ENCODE peak calls at places on chromosomes 1 and 21, in five cellular contexts. V, O, D, B and P are unnamed samples.

GRCh38 chr1:8419172-8419571 is 101.3 kb downstream of the SLC45A1 start:
- DNase-seq in B (no peak), V (no peak), D (peak; percentile 71), O (no peak), P (no peak)

GRCh38 chr1:107865627-107866026 is 99.4 kb downstream of the VAV3 start:
- DNase-seq in V (no peak), O (no peak), D (no peak), B (no peak), P (no peak)

GRCh38 chr1:235063068-235063765 is 65.4 kb downstream of the TOMM20 start:
- DNase-seq in B (no peak), V (no peak), D (no peak), O (peak; percentile 55), P (no peak)

GRCh38 chr1:20732071-20732587 is 374 bp downstream of the SH2D5 start:
- DNase-seq in B (peak; percentile 61), V (peak; percentile 84), D (peak; percentile 86), O (peak; percentile 25), P (peak; percentile 86)

GRCh38 chr1:28508435-28508754 is 2.6 kb downstream of the RCC1 start:
- DNase-seq in D (peak; percentile 48), O (no peak), V (peak; percentile 30), B (no peak), P (no peak)

GRCh38 chr1:110675060-110675791 is 486 bp upstream of the KCNA3 start:
- DNase-seq in V (no peak), B (no peak), D (no peak), O (no peak), P (no peak)

GRCh38 chr1:201396859-201397464 is 2.2 kb downstream of the LAD1 start:
- DNase-seq in B (no peak), D (no peak), V (no peak), O (no peak), P (peak; percentile 90)

GRCh38 chr1:226572325-226572726 is 23.8 kb downstream of the STUM start:
- DNase-seq in O (no peak), D (no peak), B (no peak), V (no peak), P (no peak)

GRCh38 chr21:32481875-32482408 is 69.4 kb downstream of the EVA1C start:
- DNase-seq in D (no peak), O (no peak), V (no peak), B (peak; percentile 1), P (no peak)
- H3K4me3 ChIP-seq in D (no peak overlapping the region), O (no peak overlapping the region), V (no peak overlapping the region), B (no peak overlapping the region), P (no peak overlapping the region)

GRCh38 chr1:93847811-93848288 is 31.2 kb downstream of the DNTTIP2 start:
- DNase-seq in B (peak; percentile 72), V (peak; percentile 62), D (peak; percentile 89), O (peak; percentile 48), P (peak; percentile 61)

GRCh38 chr1:93848352-93848883 is 30.6 kb downstream of the DNTTIP2 start:
- DNase-seq in B (no peak), V (no peak), D (no peak), O (no peak), P (no peak)

GRCh38 chr1:93851327-93851712 is 27.7 kb downstream of the DNTTIP2 start:
- DNase-seq in V (no peak), B (no peak), D (no peak), O (no peak), P (no peak)

GRCh38 chr1:93846929-93847810 is 31.8 kb downstream of the DNTTIP2 start:
- DNase-seq in O (peak; percentile 82), V (peak; percentile 91), D (peak; percentile 92), B (peak; percentile 89), P (peak; percentile 84)

DNA sequence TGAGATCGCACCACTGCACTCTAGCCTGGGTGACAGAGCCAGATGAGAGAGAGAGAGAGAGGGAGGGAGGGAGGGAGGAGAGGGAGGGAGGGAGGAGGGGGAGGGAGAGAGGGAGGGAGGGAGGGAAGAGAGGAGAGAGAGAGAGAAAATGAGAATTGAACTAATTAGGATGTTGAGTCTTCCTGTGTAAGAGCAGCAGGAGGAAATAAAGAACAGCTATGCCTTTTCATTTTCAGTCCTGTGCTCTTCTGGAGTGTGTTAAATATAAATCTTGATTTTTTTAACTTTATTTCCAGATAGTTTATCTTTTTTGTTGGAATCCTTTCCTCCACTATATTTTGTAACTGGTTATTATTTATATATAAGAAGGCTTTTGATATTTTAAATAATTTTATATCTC is 27.1 kb downstream of the DNTTIP2 start:
- DNase-seq in D (no peak), B (no peak), O (no peak), V (no peak), P (no peak)
- H3K4me1 ChIP-seq in D (no peaks in the 10 kb centered on the region), B (no peaks in the 10 kb centered on the region), O (no peaks in the 10 kb centered on the region), V (no peaks in the 10 kb centered on the region), P (peaks cover 7% of the 10 kb centered on the region)

GRCh38 chr21:34158866-34159616 is 85.7 kb downstream of the MRPS6 start:
- DNase-seq in B (no peak), D (no peak), V (no peak), O (no peak), P (no peak)
- H3K9me3 ChIP-seq in B (peaks cover 8% of the 10 kb centered on the region), D (peaks cover under 1% of the 10 kb centered on the region), V (no peaks in the 10 kb centered on the region), O (no peaks in the 10 kb centered on the region), P (peaks cover 2% of the 10 kb centered on the region)

GRCh38 chr1:156657971-156658319 is 16.0 kb downstream of the BCAN start:
- DNase-seq in V (no peak), B (no peak), D (no peak), O (peak; percentile 37), P (no peak)

GRCh38 chr1:156658496-156658895 is 16.6 kb downstream of the BCAN start:
- DNase-seq in B (no peak), O (no peak), V (no peak), D (no peak), P (no peak)

GRCh38 chr1:156655904-156656516 is 14.1 kb downstream of the BCAN start:
- DNase-seq in V (no peak), O (no peak), B (no peak), D (no peak), P (no peak)

GRCh38 chr1:156656779-156657160 is 14.9 kb downstream of the BCAN start:
- DNase-seq in V (no peak), D (no peak), O (no peak), B (peak; percentile 41), P (no peak)

DNA sequence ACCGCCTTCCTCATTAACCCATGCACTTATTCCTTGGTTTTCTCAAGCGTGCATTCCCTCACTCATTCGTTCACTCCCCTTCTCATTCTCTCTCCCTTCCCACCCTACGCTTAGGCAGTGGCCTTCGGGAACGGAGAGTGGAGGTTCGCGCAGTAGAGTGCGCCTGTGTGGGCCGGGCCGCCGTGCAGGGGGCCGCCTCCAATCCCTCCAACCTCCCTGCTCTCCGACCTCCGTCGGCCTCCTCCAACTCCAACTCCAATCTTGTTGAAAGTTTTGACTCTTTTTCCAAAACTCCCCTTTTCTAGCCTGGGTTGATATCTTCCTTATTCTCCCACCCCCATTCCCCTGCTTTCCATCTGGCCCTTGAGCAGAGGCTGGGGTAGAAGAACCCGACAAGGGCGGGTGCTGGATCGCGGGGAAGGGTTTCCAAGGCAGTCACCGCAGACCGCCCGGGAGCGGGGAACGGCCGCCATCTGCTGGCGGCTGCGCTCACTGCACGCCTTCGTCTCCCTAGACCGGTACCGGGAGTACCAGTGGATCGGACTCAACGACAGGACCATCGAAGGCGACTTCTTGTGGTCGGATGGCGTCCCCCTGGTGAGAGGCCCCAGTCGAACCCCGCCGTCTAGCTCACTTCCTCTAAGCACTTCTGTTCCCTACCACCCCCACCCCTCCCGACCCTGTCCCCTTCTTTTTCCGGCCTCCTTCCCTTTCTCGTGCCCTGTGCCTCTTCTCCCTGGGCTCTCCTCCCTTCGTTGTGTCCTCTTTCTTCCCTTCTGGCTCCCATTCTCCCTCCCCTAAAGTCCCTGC is 15.4 kb downstream of the BCAN start:
- DNase-seq in O (peak; percentile 67), D (peak; percentile 78), V (peak; percentile 76), B (peak; percentile 88), P (no peak)
- H3K4me3 ChIP-seq in O (peak overlapping the region; percentile 32), D (peak overlapping the region; percentile 39), V (no peak overlapping the region), B (peak overlapping the region; percentile 30), P (no peak overlapping the region)

DNA sequence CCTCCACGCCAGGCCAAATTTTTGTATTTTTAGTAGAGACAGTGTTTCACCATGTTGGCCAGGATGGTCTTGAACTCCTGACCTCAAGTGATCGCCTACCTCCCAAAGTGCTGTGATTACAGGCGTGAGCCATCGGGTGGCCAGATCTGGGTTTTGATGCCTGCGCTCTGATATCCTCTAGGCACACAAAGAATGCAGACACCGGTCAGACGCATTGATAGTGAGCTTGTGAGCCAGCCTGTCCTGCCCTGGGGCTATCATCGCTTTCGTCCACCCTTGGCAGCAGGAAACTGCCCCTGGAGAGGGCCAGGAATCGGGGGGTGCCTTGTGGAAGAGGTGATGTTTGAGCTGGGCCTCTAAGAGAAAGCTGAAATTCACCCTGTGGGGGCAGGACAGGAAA is 4.0 kb downstream of the FBLIM1 start:
- DNase-seq in O (no peak), V (no peak), B (no peak), D (no peak), P (no peak)
- H3K4me1 ChIP-seq in O (no peaks in the 10 kb centered on the region), V (peaks cover 32% of the 10 kb centered on the region), B (no peaks in the 10 kb centered on the region), D (peaks cover 24% of the 10 kb centered on the region), P (peaks cover 47% of the 10 kb centered on the region)

GRCh38 chr1:248243204-248243603 is 12.0 kb downstream of the OR2M4 start:
- DNase-seq in O (peak; percentile 80), B (no peak), V (no peak), D (peak; percentile 61), P (no peak)
- H3K9me3 ChIP-seq in O (no peaks in the 10 kb centered on the region), B (no peaks in the 10 kb centered on the region), V (no peaks in the 10 kb centered on the region), D (no peaks in the 10 kb centered on the region), P (no peaks in the 10 kb centered on the region)

GRCh38 chr1:244395965-244396364 is 55.7 kb downstream of the ADSS2 start:
- DNase-seq in V (no peak), B (no peak), O (no peak), D (no peak), P (no peak)

GRCh38 chr1:244403431-244403830 is 48.3 kb downstream of the ADSS2 start:
- DNase-seq in V (no peak), D (no peak), O (no peak), B (no peak), P (no peak)

GRCh38 chr1:244397086-244397485 is 54.6 kb downstream of the ADSS2 start:
- DNase-seq in B (no peak), V (no peak), O (no peak), D (no peak), P (no peak)

GRCh38 chr1:244406337-244406736 is 45.4 kb downstream of the ADSS2 start:
- DNase-seq in O (peak; percentile 92), B (no peak), D (no peak), V (no peak), P (no peak)

DNA sequence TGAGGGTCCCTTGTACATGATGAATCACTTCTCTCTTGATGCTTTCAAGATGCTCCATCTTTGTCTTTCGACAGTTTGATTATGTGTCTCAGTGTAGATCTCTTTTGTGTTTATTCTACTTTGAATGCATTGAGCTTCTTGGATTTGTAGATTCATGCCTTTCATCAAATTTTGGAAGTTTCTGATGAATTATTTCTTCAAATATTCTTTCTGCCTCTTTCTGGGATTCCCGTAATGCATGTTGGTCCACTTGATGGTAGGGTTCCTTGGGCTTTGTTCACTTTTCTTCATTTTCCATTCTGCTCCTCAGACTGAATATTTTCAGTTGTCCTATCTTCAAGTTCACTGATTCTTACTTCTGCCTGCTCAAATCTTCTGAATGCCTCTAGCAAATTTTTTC is 50.7 kb downstream of the ADSS2 start:
- DNase-seq in V (no peak), B (no peak), D (no peak), O (no peak), P (no peak)
- H3K4me3 ChIP-seq in V (no peak overlapping the region), B (no peak overlapping the region), D (no peak overlapping the region), O (no peak overlapping the region), P (no peak overlapping the region)

GRCh38 chr1:167675440-167675839 is 45.4 kb downstream of the RCSD1 start:
- DNase-seq in B (no peak), V (no peak), O (no peak), D (no peak), P (no peak)
- H3K4me1 ChIP-seq in B (no peaks in the 10 kb centered on the region), V (peaks cover 54% of the 10 kb centered on the region), O (no peaks in the 10 kb centered on the region), D (no peaks in the 10 kb centered on the region), P (peaks cover 3% of the 10 kb centered on the region)